ENCODE peak calls at places on chromosomes 2 and 18, in ten cellular contexts. F is neural crest cell; K is mesenchymal stem cell; X is M059J; T is activated CD8-positive, alpha-beta memory T cell treated with anti-CD3 and anti-CD28 coated beads for 4 hours; S is transverse colon; J is activated T-cell treated with anti-CD3 and anti-CD28 coated beads for 1 hour; O is neural progenitor cell; D is amniotic stem cell; Q is RPMI8226. N is an unnamed sample.

GRCh38 chr2:61670591-61671503 is 132.7 kb upstream of the XPO1 start:
- DNase-seq in F (no peak), K (peak; percentile 87), X (peak; percentile 86), T (no peak), S (peak; percentile 49), J (no peak), O (no peak), D (no peak), Q (peak; percentile 88), N (no peak)

GRCh38 chr2:88638743-88639142 is 11.5 kb upstream of the EIF2AK3 start:
- DNase-seq in F (no peak), K (no peak), X (peak; percentile 72), T (no peak), S (no peak), J (no peak), O (no peak), D (no peak), Q (peak; percentile 14), N (no peak)

GRCh38 chr2:240507060-240507777 is 50.6 kb downstream of the ANKMY1 start:
- DNase-seq in F (no peak), K (no peak), X (no peak), T (no peak), S (no peak), J (no peak), O (no peak), D (no peak), Q (no peak), N (no peak)

GRCh38 chr2:173231042-173231441 is 123.6 kb upstream of the CDCA7 start:
- DNase-seq in F (no peak), K (no peak), X (no peak), T (no peak), S (peak; percentile 26), J (no peak), O (no peak), D (no peak), Q (peak; percentile 49), N (no peak)

GRCh38 chr2:224952942-224953657 is 89.2 kb downstream of the DOCK10 start:
- DNase-seq in F (no peak), K (no peak), X (no peak), T (no peak), S (peak; percentile 46), J (peak; percentile 15), O (no peak), D (no peak), Q (no peak), N (no peak)

GRCh38 chr2:200617089-200618050 is 31.6 kb downstream of the AOX1 start:
- DNase-seq in F (no peak), K (no peak), X (no peak), T (no peak), S (no peak), J (no peak), O (no peak), D (no peak), Q (peak; percentile 34), N (no peak)

GRCh38 chr2:145044506-145044905 is 524.6 kb upstream of the ZEB2 start:
- DNase-seq in F (no peak), K (no peak), X (no peak), T (no peak), S (no peak), J (no peak), O (no peak), D (no peak), Q (no peak), N (no peak)

GRCh38 chr2:201122276-201122675 is 6.3 kb downstream of the CFLAR start:
- DNase-seq in F (no peak), K (no peak), X (no peak), T (no peak), S (no peak), J (no peak), O (no peak), D (no peak), Q (no peak), N (no peak)

GRCh38 chr2:65367517-65367916 is 64.9 kb downstream of the SPRED2 start:
- DNase-seq in F (no peak), K (peak; percentile 96), X (peak; percentile 98), T (no peak), S (peak; percentile 36), J (no peak), O (no peak), D (peak; percentile 92), Q (no peak), N (no peak)

GRCh38 chr18:45565280-45565970 is 49.9 kb upstream of the SLC14A2 start:
- DNase-seq in F (no peak), K (peak; percentile 13), X (peak; percentile 18), T (no peak), S (no peak), J (no peak), O (no peak), D (no peak), Q (no peak), N (no peak)

GRCh38 chr2:202115385-202116060 is 42.5 kb downstream of the KIAA2012 start:
- DNase-seq in F (no peak), K (peak; percentile 79), X (peak; percentile 78), T (no peak), S (no peak), J (no peak), O (no peak), D (peak; percentile 26), Q (no peak), N (no peak)

GRCh38 chr18:75687626-75688025 is 260.1 kb upstream of the SMIM21 start:
- DNase-seq in F (no peak), K (no peak), X (no peak), T (no peak), S (no peak), J (no peak), O (no peak), D (no peak), Q (no peak), N (no peak)

GRCh38 chr2:219461061-219461514 is 26.4 kb downstream of the SPEG start:
- DNase-seq in F (no peak), K (no peak), X (no peak), T (no peak), S (no peak), J (no peak), O (peak; percentile 33), D (no peak), Q (peak; percentile 67), N (no peak)

GRCh38 chr2:129699781-129700573 is 279.5 kb upstream of the RAB6C start:
- DNase-seq in F (no peak), K (no peak), X (no peak), T (no peak), S (no peak), J (no peak), O (no peak), D (no peak), Q (no peak), N (no peak)